ENCODE peak calls at places on chromosome 10, in five cellular contexts. L is heart right ventricle, G is endodermal cell, E is ascending aorta, N is PC-3. F is an unnamed sample. For H3K27me3, the result is how much of the 10 kb centered on the place peaks cover.

GRCh38 chr10:93463723-93464511 is 18.2 kb downstream of the MYOF start:
- DNase-seq in N (no peak), G (no peak), E (no peak), L (peak), F (no peak)

GRCh38 chr10:49308881-49309280 is 9.9 kb downstream of the C10orf71 start:
- DNase-seq in N (no peak), G (no peak), L (no peak), E (no peak), F (no peak)

GRCh38 chr10:44986670-44987069 is 8.1 kb upstream of the DEPP1 start:
- DNase-seq in N (no peak), G (no peak), L (no peak), E (no peak), F (no peak)

GRCh38 chr10:70805619-70806215 is 10.0 kb upstream of the SGPL1 start:
- DNase-seq in G (no peak), E (no peak), L (no peak), N (peak), F (no peak)

GRCh38 chr10:63268139-63268797 is 135.1 kb downstream of the NRBF2 start:
- DNase-seq in L (no peak), G (no peak), N (no peak), E (no peak), F (no peak)

GRCh38 chr10:33337335-33337854 is 2.9 kb upstream of the NRP1 start:
- DNase-seq in G (peak), N (peak), L (peak), E (no peak), F (no peak)

GRCh38 chr10:86263907-86264306 is 102.7 kb downstream of the GRID1 start:
- DNase-seq in N (no peak), G (peak), L (no peak), E (no peak), F (peak)

GRCh38 chr10:101165736-101166135 is 34.6 kb downstream of the TLX1 start:
- DNase-seq in L (no peak), G (no peak), E (no peak), N (peak), F (no peak)

GRCh38 chr10:103685880-103686669 is 169.3 kb downstream of the SH3PXD2A start:
- DNase-seq in L (peak), E (no peak), N (peak), G (peak), F (peak)

GRCh38 chr10:31829776-31830175 is 98.9 kb downstream of the ARHGAP12 start:
- DNase-seq in N (no peak), G (no peak), E (no peak), L (no peak), F (no peak)

GRCh38 chr10:8600192-8600591 is 545.7 kb downstream of the GATA3 start:
- DNase-seq in E (no peak), G (no peak), N (peak), L (no peak), F (no peak)

GRCh38 chr10:24207781-24208611 is 942 bp upstream of the KIAA1217 start:
- DNase-seq in E (no peak), G (peak), N (peak), L (no peak), F (no peak)

GRCh38 chr10:36669615-36670325 is 455.6 kb upstream of the ANKRD30A start:
- DNase-seq in N (no peak), G (no peak), E (no peak), L (no peak), F (no peak)

GRCh38 chr10:121553861-121554264 is 44.4 kb downstream of the FGFR2 start:
- DNase-seq in G (no peak), E (no peak), L (no peak), N (peak), F (no peak)

GRCh38 chr10:92463582-92463981 is 110.3 kb downstream of the IDE start:
- DNase-seq in G (no peak), L (no peak), E (no peak), N (no peak), F (no peak)

GRCh38 chr10:97713828-97714400 is 384 bp downstream of the MARVELD1 start:
- DNase-seq in L (peak), N (peak), G (peak), E (peak), F (peak)

GRCh38 chr10:70595566-70596016 is 7.0 kb downstream of the PRF1 start:
- DNase-seq in G (peak), E (no peak), N (no peak), L (no peak), F (no peak)

GRCh38 chr10:93280121-93280698 is 201.9 kb downstream of the MYOF start:
- DNase-seq in N (no peak), E (no peak), G (no peak), L (no peak), F (no peak)

GRCh38 chr10:1665681-1666080 is 71.6 kb downstream of the ADARB2 start:
- DNase-seq in E (no peak), L (no peak), G (no peak), N (no peak), F (no peak)

GRCh38 chr10:108601856-108602255 is 1321.5 kb downstream of the XPNPEP1 start:
- DNase-seq in N (peak), G (no peak), L (no peak), E (no peak), F (no peak)

GRCh38 chr10:112605063-112605462 is 158.0 kb downstream of the VTI1A start:
- DNase-seq in N (no peak), E (no peak), G (no peak), L (no peak), F (no peak)

GRCh38 chr10:56286096-56286495 is 75.0 kb downstream of the ZWINT start:
- DNase-seq in N (peak), G (no peak), E (no peak), L (no peak), F (no peak)

GRCh38 chr10:8721641-8722040 is 667.2 kb downstream of the GATA3 start:
- DNase-seq in G (no peak), N (peak), L (no peak), E (no peak), F (no peak)

GRCh38 chr10:73734796-73735305 is 9.3 kb upstream of the SEC24C start:
- DNase-seq in E (no peak), N (no peak), L (no peak), G (no peak), F (no peak)
- TF ChIP-seq CTCF in E (no peak), N (no peak), L (no peak), G (no peak), F (no peak)

GRCh38 chr10:132790470-132790869 is 4.5 kb upstream of the NKX6-2 start:
- DNase-seq in G (no peak), L (no peak), N (no peak), E (no peak), F (no peak)
- H3K27me3 ChIP-seq in G (half or more), L (half or more), N (under half), E (under half), F (under half)

DNA sequence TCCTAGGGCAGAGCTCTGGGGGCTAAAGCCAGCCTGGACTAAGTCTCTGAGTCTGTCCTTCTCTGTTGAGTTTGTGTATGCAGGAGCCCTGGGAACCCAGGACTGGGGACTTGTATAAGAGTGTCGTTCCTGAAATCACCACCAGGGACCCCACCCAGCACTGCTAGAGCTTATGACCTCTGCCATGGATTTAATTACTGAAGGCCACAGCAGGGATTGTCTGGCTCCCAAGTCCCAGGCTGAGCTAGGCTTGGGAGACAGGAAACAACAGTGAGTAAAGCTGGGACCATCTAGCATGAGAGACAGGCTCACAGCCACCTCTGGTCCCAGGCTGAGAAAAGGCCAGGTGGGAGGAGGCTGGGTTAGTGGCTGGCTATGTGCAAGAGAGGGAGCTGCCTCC is 1.4 kb upstream of the TSPAN15 start:
- DNase-seq in E (no peak), L (no peak), G (peak), N (peak), F (peak)
- TF ChIP-seq CTCF in E (peak), L (peak), G (peak), N (peak), F (peak)

GRCh38 chr10:126511917-126512487 is 123.7 kb upstream of the ADAM12 start:
- DNase-seq in E (no peak), G (no peak), N (no peak), L (no peak), F (no peak)

GRCh38 chr10:126504051-126504760 is 115.9 kb upstream of the ADAM12 start:
- DNase-seq in G (peak), N (peak), L (no peak), E (no peak), F (no peak)

GRCh38 chr10:126509211-126509610 is 120.9 kb upstream of the ADAM12 start:
- DNase-seq in G (no peak), E (no peak), L (no peak), N (peak), F (no peak)

GRCh38 chr10:126504761-126505112 is 116.5 kb upstream of the ADAM12 start:
- DNase-seq in E (no peak), N (peak), L (no peak), G (no peak), F (no peak)

DNA sequence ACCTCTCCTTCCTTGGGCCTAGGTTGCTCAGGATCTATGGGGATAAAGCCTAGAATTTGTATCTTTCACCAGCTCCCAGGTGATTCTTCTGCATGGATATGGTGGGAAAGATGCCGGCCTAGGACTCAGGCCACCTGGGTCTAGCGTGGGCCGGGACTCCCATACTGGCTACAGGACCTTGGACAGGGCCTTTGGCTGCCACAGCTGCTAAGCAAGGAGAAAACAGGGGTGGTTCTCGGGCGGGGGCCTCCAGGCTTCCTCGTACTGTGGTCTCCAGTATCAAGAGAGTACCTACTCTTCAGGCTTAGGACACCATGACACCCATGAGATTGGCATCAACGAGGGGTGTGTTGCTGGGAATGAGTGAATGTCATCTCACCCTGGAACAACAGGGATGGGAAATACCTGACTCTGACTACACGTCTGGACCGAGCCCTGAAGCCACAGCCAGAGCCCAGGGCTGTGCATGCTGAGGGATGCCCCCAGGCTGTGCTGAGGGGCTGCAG is 120.3 kb upstream of the ADAM12 start:
- DNase-seq in G (peak), E (no peak), N (no peak), L (no peak), F (no peak)
- H3K27me3 ChIP-seq in G (under half), E (under half), N (under half), L (under half), F (under half)

DNA sequence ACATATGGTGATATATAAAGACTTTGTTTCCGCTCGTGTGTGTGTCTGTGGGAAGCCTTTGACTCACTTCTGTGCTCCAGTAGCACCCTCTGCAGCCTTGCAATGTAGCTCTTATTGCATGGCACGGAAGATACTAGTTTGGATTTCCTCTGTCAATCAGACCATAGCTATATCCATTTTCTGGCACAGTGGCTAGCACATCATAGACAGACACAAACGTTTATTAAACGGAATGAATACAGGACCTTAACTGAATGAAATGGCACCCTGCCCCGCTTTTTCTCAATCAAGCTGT is 124.0 kb upstream of the PTPN20 start:
- DNase-seq in E (no peak), L (no peak), G (no peak), N (peak), F (no peak)
- TF ChIP-seq CTCF in E (no peak), L (no peak), G (no peak), N (peak), F (peak)

GRCh38 chr10:110524179-110524863 is 26.6 kb downstream of the DUSP5 start:
- DNase-seq in E (no peak), G (peak), L (no peak), N (no peak), F (no peak)
- H3K27me3 ChIP-seq in E (under half), G (under half), L (under half), N (under half), F (under half)

F was measured in dorsolateral prefrontal cortex.